ENCODE peak calls at places on chromosomes 13 and 19, in five cellular contexts. B is A549; P is stimulated activated CD4-positive, alpha-beta T cell treated with anti-CD3 and anti-CD28 coated beads, Interleukin-12 subunit alpha, Interleukin-12 subunit beta, amount 100 ng/mL, for 48 hours; O is CD4-positive, alpha-beta T cell; W is fibroblast of the aortic adventitia. U is an unnamed sample.

GRCh38 chr19:38486731-38487336 is 53.3 kb downstream of the RYR1 start:
- DNase-seq in W (no peak), P (no peak), B (no peak), O (no peak), U (no peak)

GRCh38 chr19:52297601-52298358 is 811 bp downstream of the ZNF480 start:
- DNase-seq in W (no peak), B (no peak), P (no peak), O (no peak), U (no peak)

GRCh38 chr19:11195169-11195568 is 2.2 kb downstream of the KANK2 start:
- DNase-seq in P (no peak), O (no peak), B (no peak), W (no peak), U (no peak)

GRCh38 chr19:39351537-39352037 is 9.4 kb downstream of the SAMD4B start:
- DNase-seq in P (peak; percentile 70), B (no peak), W (peak; percentile 46), O (no peak), U (no peak)

GRCh38 chr19:45785097-45785496 is 2.8 kb upstream of the DMPK start:
- DNase-seq in W (no peak), B (no peak), O (no peak), P (no peak), U (no peak)

GRCh38 chr19:54364775-54365257 is at the start of gene LAIR1:
- DNase-seq in B (no peak), P (peak; percentile 35), W (no peak), O (peak; percentile 38), U (no peak)

GRCh38 chr13:108346376-108346775 is 76.9 kb downstream of the TNFSF13B start:
- DNase-seq in W (no peak), O (peak; percentile 20), B (no peak), P (no peak), U (no peak)

GRCh38 chr19:50818859-50819472 is 4.6 kb downstream of the KLK1 start:
- DNase-seq in B (no peak), W (no peak), O (no peak), P (no peak), U (no peak)

GRCh38 chr13:36130542-36131214 is 504 bp downstream of the DCLK1 start:
- DNase-seq in P (no peak), B (no peak), O (no peak), W (peak; percentile 35), U (no peak)

GRCh38 chr13:63024458-63024857 is 1608.8 kb upstream of the PCDH20 start:
- DNase-seq in W (no peak), P (no peak), B (no peak), O (no peak), U (no peak)

GRCh38 chr19:17605761-17606745 is 50.6 kb downstream of the COLGALT1 start:
- DNase-seq in P (peak; percentile 72), O (peak; percentile 70), B (peak; percentile 72), W (peak; percentile 60), U (peak; percentile 90)

GRCh38 chr19:5575553-5575952 is 7.8 kb upstream of the TINCR start:
- DNase-seq in P (no peak), W (no peak), O (no peak), B (no peak), U (no peak)

GRCh38 chr19:2338055-2338615 is 9.7 kb downstream of the SPPL2B start:
- DNase-seq in O (no peak), W (no peak), B (no peak), P (no peak), U (no peak)

GRCh38 chr19:50794074-50794777 is 4.0 kb downstream of the ACP4 start:
- DNase-seq in W (no peak), B (peak; percentile 76), P (no peak), O (no peak), U (no peak)

GRCh38 chr13:48977973-48978372 is 2.3 kb downstream of the FNDC3A start:
- DNase-seq in W (peak; percentile 44), O (no peak), B (no peak), P (no peak), U (no peak)

GRCh38 chr13:59532405-59532804 is 631.3 kb downstream of the DIAPH3 start:
- DNase-seq in P (no peak), W (no peak), O (no peak), B (no peak), U (no peak)

GRCh38 chr19:7540761-7541480 is 5.4 kb downstream of the PNPLA6 start:
- DNase-seq in P (peak; percentile 39), O (no peak), B (no peak), W (no peak), U (no peak)

GRCh38 chr13:47904239-47904638 is 96.8 kb downstream of the SUCLA2 start:
- DNase-seq in B (no peak), P (no peak), W (no peak), O (no peak), U (no peak)

U was measured in HuH-7.5.